ENCODE peak calls at places on chromosomes 1 and 21, in ten cellular contexts. X is HEK293T, E is NCI-H2107, S is EL, V is non-pigmented ciliary epithelial cell, R is NCI-H510A treated with DMSO at 0.1 percent for 48 hours, G is stomach, K is astrocyte, C is astrocyte of the spinal cord, I is Daoy. T is an unnamed sample.

GRCh38 chr1:40014812-40015594 is 25.5 kb upstream of the CAP1 start:
- DNase-seq in X (no peak), E (no peak), S (peak), V (peak), R (no peak), G (no peak), K (peak), C (peak), I (peak), T (no peak)

GRCh38 chr1:204377800-204378608 is 18.3 kb upstream of the PLEKHA6 start:
- DNase-seq in X (peak), E (peak), S (peak), V (no peak), R (peak), G (peak), K (peak), C (no peak), I (peak), T (no peak)

GRCh38 chr1:109765896-109766615 is 2.3 kb upstream of the EPS8L3 start:
- DNase-seq in X (no peak), E (no peak), S (no peak), V (no peak), R (no peak), G (peak), K (no peak), C (no peak), I (no peak), T (no peak)

GRCh38 chr21:43866659-43867331 is 1.8 kb downstream of the AGPAT3 start:
- DNase-seq in X (no peak), E (no peak), S (peak), V (no peak), R (no peak), G (peak), K (no peak), C (no peak), I (no peak), T (no peak)

GRCh38 chr1:15178571-15179484 is 25.3 kb downstream of the TMEM51 start:
- DNase-seq in X (no peak), E (peak), S (peak), V (peak), R (peak), G (no peak), K (peak), C (peak), I (peak), T (no peak)

GRCh38 chr1:23810818-23811420 is 10.4 kb upstream of the GALE start:
- DNase-seq in X (peak), E (no peak), S (no peak), V (no peak), R (peak), G (peak), K (no peak), C (no peak), I (peak), T (peak)

GRCh38 chr1:109300650-109301151 is 6.1 kb downstream of the MYBPHL start:
- DNase-seq in X (no peak), E (no peak), S (no peak), V (no peak), R (no peak), G (no peak), K (no peak), C (no peak), I (no peak), T (no peak)

GRCh38 chr1:172040466-172040865 is 199.2 kb downstream of the DNM3 start:
- DNase-seq in X (no peak), E (no peak), S (peak), V (peak), R (no peak), G (no peak), K (peak), C (peak), I (peak), T (no peak)

GRCh38 chr1:234643111-234643849 is 33.3 kb upstream of the IRF2BP2 start:
- DNase-seq in X (no peak), E (no peak), S (no peak), V (no peak), R (no peak), G (peak), K (no peak), C (no peak), I (no peak), T (no peak)

GRCh38 chr1:57086141-57086540 is 120.3 kb upstream of the C8B start:
- DNase-seq in X (no peak), E (no peak), S (no peak), V (no peak), R (no peak), G (no peak), K (no peak), C (no peak), I (no peak), T (no peak)

GRCh38 chr1:19859876-19860275 is 22.3 kb upstream of the OTUD3 start:
- DNase-seq in X (no peak), E (no peak), S (no peak), V (no peak), R (no peak), G (no peak), K (no peak), C (no peak), I (no peak), T (no peak)

GRCh38 chr1:37484325-37485051 is 10.1 kb downstream of the ZC3H12A start:
- DNase-seq in X (no peak), E (no peak), S (no peak), V (no peak), R (no peak), G (peak), K (no peak), C (no peak), I (no peak), T (no peak)

GRCh38 chr1:226763741-226764264 is 24.7 kb upstream of the ITPKB start:
- DNase-seq in X (peak), E (no peak), S (peak), V (peak), R (no peak), G (no peak), K (peak), C (peak), I (peak), T (no peak)

GRCh38 chr1:2391034-2391384 is 345 bp downstream of the MORN1 start:
- DNase-seq in X (peak), E (no peak), S (peak), V (no peak), R (no peak), G (no peak), K (no peak), C (peak), I (peak), T (no peak)

GRCh38 chr1:31707711-31708110 is 3.9 kb upstream of the COL16A1 start:
- DNase-seq in X (no peak), E (no peak), S (peak), V (peak), R (no peak), G (no peak), K (peak), C (peak), I (peak), T (peak)

GRCh38 chr1:36247538-36247937 is 23.3 kb downstream of the THRAP3 start:
- DNase-seq in X (no peak), E (no peak), S (no peak), V (no peak), R (no peak), G (no peak), K (no peak), C (no peak), I (no peak), T (no peak)

GRCh38 chr1:29410476-29410875 is 174.2 kb downstream of the PTPRU start:
- DNase-seq in X (no peak), E (peak), S (no peak), V (no peak), R (peak), G (no peak), K (no peak), C (no peak), I (no peak), T (no peak)

GRCh38 chr1:185162491-185162890 is 5.5 kb downstream of the SWT1 start:
- DNase-seq in X (no peak), E (no peak), S (no peak), V (no peak), R (no peak), G (no peak), K (no peak), C (no peak), I (no peak), T (no peak)

GRCh38 chr1:207202480-207202879 is 98.4 kb downstream of the C4BPA start:
- DNase-seq in X (no peak), E (no peak), S (no peak), V (no peak), R (no peak), G (no peak), K (no peak), C (no peak), I (no peak), T (no peak)

T was measured in NAMALWA.